ENCODE peak calls at places on chromosomes 1 and 21, in eight cellular contexts. One of them, this sample, is unnamed.

GRCh38 chr1:24553931-24554330 is 2.0 kb upstream of the NCMAP start:
- DNase-seq in PC-3: no peak
- DNase-seq in midbrain: no peak
- DNase-seq in GM18507: no peak
- DNase-seq in nucleus accumbens: no peak
- DNase-seq in testis: no peak
- DNase-seq in T-helper 2 cell: no peak
- DNase-seq in ureter: no peak
- DNase-seq in this sample: no peak

GRCh38 chr1:2481885-2482284 is 5.8 kb downstream of the PLCH2 start:
- DNase-seq in PC-3: peak
- DNase-seq in midbrain: no peak
- DNase-seq in GM18507: no peak
- DNase-seq in nucleus accumbens: no peak
- DNase-seq in testis: no peak
- DNase-seq in T-helper 2 cell: no peak
- DNase-seq in ureter: peak
- DNase-seq in this sample: no peak

GRCh38 chr1:116151739-116152576 is 40.8 kb downstream of the MAB21L3 start:
- DNase-seq in PC-3: peak
- DNase-seq in midbrain: peak
- DNase-seq in GM18507: peak
- DNase-seq in nucleus accumbens: no peak
- DNase-seq in testis: peak
- DNase-seq in T-helper 2 cell: peak
- DNase-seq in ureter: peak
- DNase-seq in this sample: peak

GRCh38 chr1:59057211-59057694 is 239.6 kb upstream of the FGGY start:
- DNase-seq in PC-3: peak
- DNase-seq in midbrain: no peak
- DNase-seq in GM18507: no peak
- DNase-seq in nucleus accumbens: no peak
- DNase-seq in testis: peak
- DNase-seq in T-helper 2 cell: no peak
- DNase-seq in ureter: peak
- DNase-seq in this sample: peak

GRCh38 chr21:29873908-29874307 is 65.9 kb downstream of the GRIK1 start:
- DNase-seq in PC-3: no peak
- DNase-seq in midbrain: no peak
- DNase-seq in GM18507: no peak
- DNase-seq in nucleus accumbens: no peak
- DNase-seq in testis: peak
- DNase-seq in T-helper 2 cell: no peak
- DNase-seq in ureter: no peak
- DNase-seq in this sample: no peak

GRCh38 chr1:186845581-186846210 is 16.9 kb downstream of the PLA2G4A start:
- DNase-seq in PC-3: no peak
- DNase-seq in midbrain: no peak
- DNase-seq in GM18507: no peak
- DNase-seq in nucleus accumbens: no peak
- DNase-seq in testis: no peak
- DNase-seq in T-helper 2 cell: no peak
- DNase-seq in ureter: no peak
- DNase-seq in this sample: no peak

GRCh38 chr1:37143818-37144217 is 109.5 kb upstream of the GRIK3 start:
- DNase-seq in PC-3: no peak
- DNase-seq in midbrain: no peak
- DNase-seq in GM18507: no peak
- DNase-seq in nucleus accumbens: no peak
- DNase-seq in testis: no peak
- DNase-seq in T-helper 2 cell: no peak
- DNase-seq in ureter: no peak
- DNase-seq in this sample: no peak

GRCh38 chr1:209593747-209594146 is 10.2 kb downstream of the CAMK1G start:
- DNase-seq in PC-3: no peak
- DNase-seq in midbrain: no peak
- DNase-seq in GM18507: no peak
- DNase-seq in nucleus accumbens: no peak
- DNase-seq in testis: no peak
- DNase-seq in T-helper 2 cell: no peak
- DNase-seq in ureter: no peak
- DNase-seq in this sample: no peak

This sample was measured in ELR.